ENCODE peak calls at places on chromosomes 12 and 14, in four cellular contexts. N, W, U and V are unnamed samples. For H3K36me3 and H3K9me3, the result is how much of the 10 kb centered on the place peaks cover.

GRCh38 chr14:22813145-22813544 is 2.1 kb downstream of the SLC7A7 start:
- DNase-seq in N (no peak), W (no peak), U (no peak), V (no peak)

GRCh38 chr12:51663390-51663789 is 72.4 kb downstream of the SCN8A start:
- DNase-seq in N (no peak), W (no peak), U (no peak), V (no peak)

GRCh38 chr12:54980341-54980740 is 4.2 kb downstream of the TESPA1 start:
- DNase-seq in N (no peak), W (no peak), U (no peak), V (no peak)

GRCh38 chr14:58807271-58807670 is 169.5 kb downstream of the DACT1 start:
- DNase-seq in N (no peak), W (no peak), U (no peak), V (no peak)

GRCh38 chr12:67981236-67982164 is 7.7 kb upstream of the IFNG-AS1 start:
- DNase-seq in N (no peak), W (peak), U (no peak), V (no peak)

GRCh38 chr14:100640481-100641273 is 53.5 kb upstream of the BEGAIN start:
- DNase-seq in N (no peak), W (peak), U (no peak), V (no peak)

GRCh38 chr14:65410640-65411039 is 1.9 kb upstream of the FUT8 start:
- DNase-seq in N (no peak), W (no peak), U (no peak), V (no peak)

GRCh38 chr12:54390668-54391551 is 6.4 kb upstream of the ZNF385A start:
- DNase-seq in N (peak), W (peak), U (peak), V (no peak)

GRCh38 chr12:103833095-103833777 is 7.8 kb downstream of the NT5DC3 start:
- DNase-seq in N (no peak), W (no peak), U (no peak), V (no peak)

GRCh38 chr14:33184587-33184986 is 245.9 kb downstream of the NPAS3 start:
- DNase-seq in N (no peak), W (peak), U (no peak), V (no peak)

GRCh38 chr12:22333186-22333745 is 1.2 kb downstream of the ST8SIA1 start:
- DNase-seq in N (no peak), W (no peak), U (no peak), V (no peak)

GRCh38 chr14:79011091-79011919 is 841.1 kb downstream of the NRXN3 start:
- DNase-seq in N (peak), W (peak), U (peak), V (peak)

GRCh38 chr12:50574621-50575348 is 70.0 kb downstream of the DIP2B start:
- DNase-seq in N (no peak), W (no peak), U (no peak), V (no peak)

GRCh38 chr12:80269953-80270552 is 170.7 kb downstream of the OTOGL start:
- DNase-seq in N (peak), W (peak), U (peak), V (no peak)

GRCh38 chr12:16530268-16530865 is 75.6 kb downstream of the LMO3 start:
- DNase-seq in N (no peak), W (no peak), U (peak), V (no peak)

GRCh38 chr14:34826661-34827060 is 48.5 kb downstream of the BAZ1A start:
- DNase-seq in N (no peak), W (peak), U (no peak), V (no peak)

GRCh38 chr12:6072302-6072752 is 52.1 kb downstream of the VWF start:
- DNase-seq in N (no peak), W (peak), U (no peak), V (no peak)

GRCh38 chr14:64758711-64759554 is 54.7 kb downstream of the PLEKHG3 start:
- DNase-seq in N (no peak), W (peak), U (peak), V (no peak)

GRCh38 chr14:50127802-50128201 is 11.4 kb upstream of the VCPKMT start:
- DNase-seq in N (no peak), W (no peak), U (no peak), V (no peak)

GRCh38 chr12:106684497-106684896 is 90.0 kb upstream of the RIC8B start:
- DNase-seq in N (no peak), W (no peak), U (no peak), V (no peak)

GRCh38 chr14:74754157-74754556 is 9.0 kb upstream of the YLPM1 start:
- DNase-seq in N (no peak), W (no peak), U (no peak), V (no peak)

GRCh38 chr12:72272731-72273498 is 745 bp downstream of the TRHDE start:
- DNase-seq in N (no peak), W (peak), U (peak), V (no peak)

GRCh38 chr12:57066245-57066644 is 12.3 kb downstream of the NEMP1 start:
- DNase-seq in N (no peak), W (no peak), U (no peak), V (no peak)

GRCh38 chr12:57063991-57064725 is 14.2 kb upstream of the MYO1A start:
- DNase-seq in N (no peak), W (no peak), U (no peak), V (no peak)

GRCh38 chr12:57072661-57073060 is 5.9 kb downstream of the NEMP1 start:
- DNase-seq in N (no peak), W (no peak), U (no peak), V (no peak)

DNA sequence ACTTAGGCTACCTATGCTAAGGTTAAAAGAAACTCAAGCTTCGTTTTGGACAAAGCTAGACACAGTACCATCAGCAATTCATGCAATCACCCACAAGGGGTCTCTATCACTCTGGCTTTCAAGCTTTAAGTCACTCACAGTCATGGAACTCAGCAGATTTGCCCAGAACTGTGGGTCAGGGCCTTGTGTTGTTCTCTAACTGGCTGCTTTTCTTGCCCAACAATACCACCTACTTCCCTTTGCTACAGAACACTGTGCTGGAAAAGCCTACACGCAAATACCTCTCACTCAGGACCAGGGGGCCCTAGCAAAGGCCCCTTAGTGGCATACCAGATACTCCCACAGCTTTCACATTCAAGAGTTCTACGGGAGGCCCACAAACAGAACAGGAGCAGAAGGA is 9.1 kb downstream of the NEMP1 start:
- DNase-seq in N (no peak), W (peak), U (peak), V (no peak)
- H3K36me3 ChIP-seq in N (half or more), W (under half), U (under half), V (half or more)

DNA sequence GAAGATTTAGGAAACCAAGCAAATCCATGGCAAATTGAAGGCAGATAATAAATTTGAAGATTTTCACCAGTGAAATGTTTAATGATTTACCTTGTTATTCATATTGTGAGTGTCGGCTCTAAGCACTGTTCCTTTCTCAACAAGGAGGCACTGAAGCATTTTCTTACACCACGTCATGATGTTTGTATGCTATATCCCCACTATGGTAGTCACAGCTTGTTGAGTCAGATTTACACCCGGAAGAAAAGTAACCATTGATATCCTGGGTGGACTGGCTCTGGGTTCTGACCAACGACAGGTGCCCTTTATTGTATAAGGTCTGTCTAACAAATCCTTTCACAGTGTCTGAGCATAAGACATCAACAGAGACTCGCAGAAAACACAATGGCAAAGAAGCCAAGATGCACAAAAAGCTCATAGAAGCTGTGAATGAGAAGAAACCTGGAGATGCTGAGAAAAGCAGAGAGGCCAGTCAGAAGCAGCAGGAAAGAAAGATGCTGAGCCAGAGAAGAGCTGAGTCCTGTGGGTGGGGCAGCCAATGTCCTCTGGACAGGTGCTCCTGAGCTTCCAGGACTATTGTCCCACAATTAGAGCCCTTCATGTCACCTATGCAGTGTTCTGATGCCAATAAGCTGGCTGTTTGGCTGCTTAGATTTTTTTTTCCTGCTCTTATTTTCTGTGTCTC is 49.7 kb upstream of the ARHGAP5 start:
- DNase-seq in N (no peak), W (peak), U (no peak), V (no peak)
- H3K9me3 ChIP-seq in N (under half), W (under half), U (under half), V (under half)

DNA sequence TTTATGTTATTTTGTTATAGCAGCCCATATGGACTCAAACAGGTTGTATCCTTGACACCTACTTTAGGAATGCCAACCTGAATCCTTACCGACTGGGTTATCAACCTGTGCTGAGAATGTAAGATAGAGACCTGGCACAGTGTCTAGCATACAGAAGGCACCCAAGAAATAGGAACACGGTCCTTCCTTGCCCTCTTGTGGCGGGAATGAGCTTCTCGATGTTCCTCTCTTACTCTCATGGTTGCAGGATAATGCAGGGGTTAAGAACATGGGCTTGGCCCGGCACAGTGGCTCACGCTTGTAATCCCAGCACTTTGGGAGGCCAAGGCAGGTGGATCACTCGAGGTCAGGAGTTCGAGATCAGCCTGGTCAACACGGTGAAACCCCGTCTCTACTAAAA is 6.5 kb downstream of the C12orf43 start:
- DNase-seq in N (peak), W (peak), U (peak), V (no peak)
- H3K36me3 ChIP-seq in N (half or more), W (under half), U (under half), V (under half)

GRCh38 chr12:83767723-83768122 is 1081.0 kb downstream of the TMTC2 start:
- DNase-seq in N (no peak), W (no peak), U (no peak), V (no peak)
- H3K9me3 ChIP-seq in N (under half), W (under half), U (under half), V (under half)

DNA sequence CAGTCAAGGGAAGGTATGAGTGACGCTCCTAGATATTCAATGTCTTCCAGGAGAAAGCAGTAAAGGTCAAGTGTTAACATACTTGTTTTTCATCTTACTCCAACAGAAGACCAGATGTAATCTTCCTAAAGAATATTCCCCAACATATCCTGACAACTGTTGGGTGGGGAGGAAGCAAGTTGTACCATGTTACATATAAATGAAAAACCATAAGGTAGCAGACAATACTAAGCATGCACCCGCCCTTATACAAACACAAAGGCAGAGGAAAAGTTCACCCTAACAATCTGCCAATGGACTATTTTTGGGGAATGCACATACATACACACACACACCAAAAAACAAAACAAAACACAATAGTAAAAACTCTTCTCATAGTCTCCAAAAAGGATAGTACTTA is 90.2 kb upstream of the FERMT2 start:
- DNase-seq in N (no peak), W (no peak), U (no peak), V (no peak)
- H3K36me3 ChIP-seq in N (under half), W (under half), U (under half), V (under half)

GRCh38 chr14:26398616-26399015 is 199.2 kb downstream of the NOVA1 start:
- DNase-seq in N (no peak), W (no peak), U (no peak), V (no peak)
- H3K9me3 ChIP-seq in N (under half), W (under half), U (under half), V (under half)

GRCh38 chr12:112188130-112188830 is 62.9 kb downstream of the TRAFD1 start:
- DNase-seq in N (no peak), W (no peak), U (no peak), V (no peak)
- H3K36me3 ChIP-seq in N (half or more), W (under half), U (under half), V (half or more)

GRCh38 chr12:130675791-130676190 is 40.3 kb downstream of the RIMBP2 start:
- DNase-seq in N (no peak), W (no peak), U (no peak), V (no peak)
- H3K9me3 ChIP-seq in N (under half), W (under half), U (under half), V (under half)

GRCh38 chr14:88607829-88608228 is 45.0 kb downstream of the ZC3H14 start:
- DNase-seq in N (no peak), W (no peak), U (no peak), V (no peak)

GRCh38 chr14:88605594-88605993 is 42.8 kb downstream of the ZC3H14 start:
- DNase-seq in N (no peak), W (no peak), U (no peak), V (no peak)

GRCh38 chr14:88599761-88600439 is 37.1 kb downstream of the ZC3H14 start:
- DNase-seq in N (no peak), W (no peak), U (no peak), V (no peak)

GRCh38 chr14:88599321-88599720 is 36.5 kb downstream of the ZC3H14 start:
- DNase-seq in N (no peak), W (no peak), U (no peak), V (no peak)

DNA sequence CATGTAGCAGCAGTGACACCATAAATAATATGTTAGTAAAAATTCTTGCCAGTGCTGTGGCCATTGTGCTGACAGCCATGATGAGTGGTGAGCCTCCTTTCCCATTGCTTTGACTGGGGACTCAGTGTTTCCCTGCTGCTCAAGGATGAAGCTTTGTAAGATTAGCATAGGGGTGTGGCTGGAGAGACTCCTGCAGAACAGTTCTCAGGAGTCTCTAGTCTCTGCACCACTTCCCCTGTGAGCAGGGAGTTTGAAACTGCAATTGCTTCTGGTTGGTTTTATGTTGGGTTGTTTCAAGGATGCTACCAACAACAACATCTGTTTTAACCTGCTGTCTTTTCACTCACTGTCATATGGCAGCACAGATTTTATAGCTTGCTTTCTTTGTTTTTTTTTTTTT is 41.4 kb downstream of the ZC3H14 start:
- DNase-seq in N (no peak), W (no peak), U (no peak), V (no peak)
- H3K36me3 ChIP-seq in N (half or more), W (half or more), U (under half), V (half or more)

DNA sequence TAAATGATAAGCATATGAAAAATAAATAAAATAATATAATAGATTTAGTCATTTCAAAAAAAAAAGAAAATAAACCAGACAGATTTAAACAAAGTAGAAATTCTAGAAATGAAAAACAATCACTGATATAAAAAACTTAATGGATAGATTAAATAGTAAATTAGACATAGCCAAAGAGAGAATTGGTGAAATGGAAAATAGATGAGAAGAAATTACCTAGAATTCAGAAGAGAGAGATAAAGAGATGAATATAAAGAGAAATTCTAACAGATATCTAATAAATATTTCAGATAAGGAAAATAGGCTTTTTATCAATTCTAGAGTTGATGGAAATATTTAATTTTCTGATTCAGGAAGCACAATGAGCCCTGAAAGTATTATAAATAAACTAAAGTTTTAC is 123.1 kb downstream of the PRIMA1 start:
- DNase-seq in N (no peak), W (no peak), U (no peak), V (no peak)
- H3K9me3 ChIP-seq in N (under half), W (under half), U (under half), V (under half)